ENCODE peak calls at places on chromosomes 13 and 19, in seven cellular contexts. L, W, S, D, Y, M and E are unnamed samples.

GRCh38 chr13:85586422-85586831 is 212.8 kb downstream of the SLITRK6 start:
- DNase-seq in L (peak; percentile 97), W (no peak), S (no peak), D (no peak), Y (no peak), M (peak; percentile 99), E (no peak)

GRCh38 chr19:17529239-17530158 is 18.1 kb downstream of the PGLS start:
- DNase-seq in L (no peak), W (no peak), S (no peak), D (no peak), Y (no peak), M (no peak), E (no peak)

GRCh38 chr19:37997911-37998344 is 90.9 kb downstream of the SIPA1L3 start:
- DNase-seq in L (peak; percentile 97), W (no peak), S (no peak), D (peak; percentile 25), Y (no peak), M (peak; percentile 91), E (no peak)

GRCh38 chr13:21118180-21118579 is 56.8 kb upstream of the LATS2 start:
- DNase-seq in L (no peak), W (no peak), S (no peak), D (no peak), Y (no peak), M (no peak), E (no peak)

GRCh38 chr13:92158335-92158734 is 759.9 kb downstream of the GPC5 start:
- DNase-seq in L (peak; percentile 58), W (no peak), S (no peak), D (no peak), Y (no peak), M (peak; percentile 39), E (no peak)

GRCh38 chr19:18651738-18652137 is 14.9 kb downstream of the KLHL26 start:
- DNase-seq in L (no peak), W (no peak), S (no peak), D (no peak), Y (no peak), M (no peak), E (no peak)

GRCh38 chr19:33156354-33156753 is 24.4 kb downstream of the WDR88 start:
- DNase-seq in L (peak; percentile 11), W (no peak), S (no peak), D (no peak), Y (no peak), M (no peak), E (no peak)

GRCh38 chr19:24071078-24071477 is 15.9 kb upstream of the ZNF254 start:
- DNase-seq in L (no peak), W (no peak), S (no peak), D (no peak), Y (no peak), M (no peak), E (no peak)

GRCh38 chr19:53037101-53038097 is 7.1 kb upstream of the ERVV-2 start:
- DNase-seq in L (no peak), W (no peak), S (no peak), D (no peak), Y (peak; percentile 57), M (peak; percentile 53), E (peak; percentile 82)

GRCh38 chr19:9972103-9972502 is 35.8 kb upstream of the OLFM2 start:
- DNase-seq in L (no peak), W (no peak), S (no peak), D (no peak), Y (no peak), M (no peak), E (no peak)

GRCh38 chr13:51844862-51845573 is at the start of gene TMEM272:
- DNase-seq in L (peak; percentile 34), W (peak; percentile 54), S (peak; percentile 83), D (peak; percentile 40), Y (peak; percentile 86), M (no peak), E (peak; percentile 90)

GRCh38 chr13:50126378-50127016 is 111.3 kb downstream of the KCNRG start:
- DNase-seq in L (peak; percentile 20), W (no peak), S (no peak), D (no peak), Y (peak; percentile 56), M (no peak), E (peak; percentile 47)

GRCh38 chr13:67200605-67201004 is 29.5 kb downstream of the PCDH9 start:
- DNase-seq in L (no peak), W (no peak), S (no peak), D (no peak), Y (no peak), M (no peak), E (no peak)

GRCh38 chr19:11578342-11579142 is 1.1 kb upstream of the ACP5 start:
- DNase-seq in L (no peak), W (peak; percentile 29), S (no peak), D (peak; percentile 44), Y (no peak), M (no peak), E (peak; percentile 86)

GRCh38 chr13:19959141-19959830 is 759 bp downstream of the ZMYM2 start:
- DNase-seq in L (peak; percentile 27), W (peak; percentile 70), S (peak; percentile 72), D (peak; percentile 62), Y (peak; percentile 85), M (peak; percentile 34), E (peak; percentile 92)

GRCh38 chr19:57249329-57249728 is 8.9 kb downstream of the ZNF805 start:
- DNase-seq in L (no peak), W (no peak), S (no peak), D (no peak), Y (no peak), M (no peak), E (no peak)

GRCh38 chr13:105552078-105552477 is 983.4 kb downstream of the EFNB2 start:
- DNase-seq in L (no peak), W (no peak), S (no peak), D (no peak), Y (no peak), M (no peak), E (no peak)

GRCh38 chr13:23321534-23322241 is 111.8 kb downstream of the SACS start:
- DNase-seq in L (peak; percentile 93), W (no peak), S (no peak), D (peak; percentile 77), Y (no peak), M (peak; percentile 86), E (no peak)

GRCh38 chr19:40178756-40179155 is 12.5 kb upstream of the MAP3K10 start:
- DNase-seq in L (no peak), W (no peak), S (no peak), D (no peak), Y (no peak), M (peak; percentile 39), E (no peak)

DNA sequence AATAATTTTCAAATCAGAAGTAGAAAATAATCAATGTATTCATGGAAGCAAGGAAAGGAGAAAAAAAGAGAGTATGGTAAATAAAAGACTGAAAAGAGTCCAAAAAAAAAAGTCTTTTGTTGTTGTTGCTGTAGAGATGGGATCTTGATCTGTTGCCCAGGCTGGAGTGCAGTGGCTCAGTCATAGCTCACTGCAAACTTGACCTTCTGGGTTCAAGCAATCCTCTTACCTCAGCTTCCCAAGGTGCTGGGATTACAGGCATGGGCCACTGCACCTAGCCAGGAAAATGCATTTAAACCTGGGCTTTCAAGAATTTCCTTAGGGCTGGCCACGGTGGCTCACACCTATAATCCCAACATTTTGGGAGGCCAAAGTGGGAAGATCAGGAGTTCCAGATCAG is 7.0 kb upstream of the MAP3K10 start:
- DNase-seq in L (no peak), W (no peak), S (no peak), D (no peak), Y (no peak), M (no peak), E (no peak)
- H3K36me3 ChIP-seq in L (no peaks in the 10 kb centered on the region), W (no peaks in the 10 kb centered on the region), S (no peaks in the 10 kb centered on the region), D (no peaks in the 10 kb centered on the region), Y (no peaks in the 10 kb centered on the region), M (no peaks in the 10 kb centered on the region), E (no peaks in the 10 kb centered on the region)

GRCh38 chr19:12801466-12802266 is at the start of the genes PRDX2 and THSD8:
- DNase-seq in L (peak; percentile 89), W (peak; percentile 75), S (peak; percentile 90), D (peak; percentile 86), Y (peak; percentile 96), M (peak; percentile 69), E (peak; percentile 95)

GRCh38 chr19:12800873-12801465 is 631 bp downstream of the PRDX2 start:
- DNase-seq in L (peak; percentile 22), W (no peak), S (peak; percentile 25), D (peak; percentile 48), Y (peak; percentile 86), M (no peak), E (peak; percentile 25)

GRCh38 chr19:12799723-12800343 is 1.8 kb downstream of the PRDX2 start:
- DNase-seq in L (no peak), W (no peak), S (no peak), D (no peak), Y (no peak), M (no peak), E (no peak)

GRCh38 chr19:12802267-12803106 is 618 bp downstream of the THSD8 start:
- DNase-seq in L (peak; percentile 38), W (no peak), S (no peak), D (peak; percentile 44), Y (no peak), M (no peak), E (no peak)

DNA sequence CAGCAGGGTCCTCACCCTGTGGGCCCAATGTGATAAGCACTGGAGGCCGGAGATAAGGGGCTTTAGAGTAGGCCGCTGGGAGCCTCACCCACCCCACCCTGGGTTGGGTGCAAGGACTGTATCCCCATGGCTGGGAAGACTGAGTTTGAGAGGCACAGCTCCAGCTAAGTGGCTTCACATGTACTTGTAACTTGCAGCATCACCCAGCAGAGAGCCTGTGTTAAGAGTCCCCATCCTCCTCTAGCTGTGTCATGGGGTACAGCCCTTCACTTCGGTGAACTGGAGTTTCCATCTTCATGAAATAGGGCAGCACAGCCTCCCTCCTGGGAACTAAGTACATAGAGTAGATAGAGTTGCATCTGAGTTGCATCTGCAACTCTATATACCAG is 1.3 kb downstream of the PRDX2 start:
- DNase-seq in L (no peak), W (no peak), S (no peak), D (no peak), Y (no peak), M (no peak), E (no peak)
- H3K36me3 ChIP-seq in L (peaks cover 15% of the 10 kb centered on the region), W (no peaks in the 10 kb centered on the region), S (no peaks in the 10 kb centered on the region), D (no peaks in the 10 kb centered on the region), Y (peaks cover 11% of the 10 kb centered on the region), M (peaks cover 2% of the 10 kb centered on the region), E (peaks cover 13% of the 10 kb centered on the region)

GRCh38 chr19:50030225-50030624 is 4.4 kb downstream of the ZNF473 start:
- DNase-seq in L (no peak), W (no peak), S (no peak), D (no peak), Y (no peak), M (no peak), E (no peak)
- H3K36me3 ChIP-seq in L (peaks cover 56% of the 10 kb centered on the region), W (peaks cover 9% of the 10 kb centered on the region), S (peaks cover 3% of the 10 kb centered on the region), D (peaks cover 4% of the 10 kb centered on the region), Y (no peaks in the 10 kb centered on the region), M (no peaks in the 10 kb centered on the region), E (no peaks in the 10 kb centered on the region)

GRCh38 chr19:4861147-4861546 is 6.3 kb downstream of the PLIN3 start:
- DNase-seq in L (peak; percentile 19), W (no peak), S (peak; percentile 85), D (no peak), Y (peak; percentile 75), M (no peak), E (no peak)

GRCh38 chr19:4859697-4860096 is 7.8 kb downstream of the PLIN3 start:
- DNase-seq in L (no peak), W (no peak), S (no peak), D (no peak), Y (peak; percentile 66), M (no peak), E (no peak)
- H3K36me3 ChIP-seq in L (peaks cover 33% of the 10 kb centered on the region), W (no peaks in the 10 kb centered on the region), S (peaks cover 7% of the 10 kb centered on the region), D (peaks cover 3% of the 10 kb centered on the region), Y (peaks cover 21% of the 10 kb centered on the region), M (peaks cover 16% of the 10 kb centered on the region), E (peaks cover 25% of the 10 kb centered on the region)

GRCh38 chr19:46728693-46729339 is 11.9 kb upstream of the PRKD2 start:
- DNase-seq in L (peak; percentile 34), W (peak; percentile 84), S (peak; percentile 80), D (peak; percentile 80), Y (peak; percentile 82), M (no peak), E (peak; percentile 94)
- H3K36me3 ChIP-seq in L (peaks cover 31% of the 10 kb centered on the region), W (peaks cover 46% of the 10 kb centered on the region), S (peaks cover 8% of the 10 kb centered on the region), D (no peaks in the 10 kb centered on the region), Y (peaks cover 70% of the 10 kb centered on the region), M (peaks cover 32% of the 10 kb centered on the region), E (peaks cover 92% of the 10 kb centered on the region)